ENCODE peak calls at places on chromosomes 12 and 14, in nine cellular contexts. One of them, this sample, is unnamed.
A peak's percentile ranks its signal among the peaks of the same experiment; 100 is the strongest.

GRCh38 chr12:1929985-1930815 is 11.7 kb upstream of the CACNA2D4 start:
- DNase-seq in right lobe of liver: no peak
- DNase-seq in ovary: no peak
- DNase-seq in fibroblast of mammary gland: no peak
- DNase-seq in fibroblast of lung: no peak
- DNase-seq in osteoblast: peak; percentile 73
- DNase-seq in neural progenitor cell: no peak
- DNase-seq in tibial artery: no peak
- DNase-seq in AG09319: no peak
- DNase-seq in this sample: no peak

GRCh38 chr14:30906752-30907658 is 32.6 kb downstream of the COCH start:
- DNase-seq in tibial artery: no peak
- DNase-seq in osteoblast: no peak
- DNase-seq in fibroblast of lung: no peak
- DNase-seq in ovary: no peak
- DNase-seq in AG09319: no peak
- DNase-seq in neural progenitor cell: no peak
- DNase-seq in right lobe of liver: no peak
- DNase-seq in fibroblast of mammary gland: peak; percentile 27
- DNase-seq in this sample: no peak

GRCh38 chr14:67622675-67623074 is 3.0 kb downstream of the ARG2 start:
- DNase-seq in neural progenitor cell: peak; percentile 27
- DNase-seq in tibial artery: peak; percentile 46
- DNase-seq in AG09319: no peak
- DNase-seq in ovary: no peak
- DNase-seq in osteoblast: peak; percentile 92
- DNase-seq in right lobe of liver: no peak
- DNase-seq in fibroblast of lung: peak; percentile 85
- DNase-seq in fibroblast of mammary gland: peak; percentile 81
- DNase-seq in this sample: peak; percentile 81

GRCh38 chr12:13864081-13864673 is 117.2 kb downstream of the GRIN2B start:
- DNase-seq in neural progenitor cell: peak; percentile 81
- DNase-seq in osteoblast: peak; percentile 82
- DNase-seq in fibroblast of mammary gland: peak; percentile 70
- DNase-seq in AG09319: peak; percentile 12
- DNase-seq in tibial artery: peak; percentile 45
- DNase-seq in fibroblast of lung: peak; percentile 40
- DNase-seq in right lobe of liver: peak; percentile 79
- DNase-seq in ovary: peak; percentile 32
- DNase-seq in this sample: peak; percentile 21

GRCh38 chr12:11580125-11580751 is 69.2 kb upstream of the ETV6 start:
- DNase-seq in right lobe of liver: no peak
- DNase-seq in ovary: no peak
- DNase-seq in neural progenitor cell: no peak
- DNase-seq in AG09319: peak; percentile 73
- DNase-seq in osteoblast: peak; percentile 90
- DNase-seq in fibroblast of lung: peak; percentile 89
- DNase-seq in fibroblast of mammary gland: peak; percentile 74
- DNase-seq in tibial artery: peak; percentile 42
- DNase-seq in this sample: peak; percentile 90

GRCh38 chr12:7749442-7749841 is 2.3 kb upstream of the CLEC4C start:
- DNase-seq in fibroblast of mammary gland: no peak
- DNase-seq in fibroblast of lung: no peak
- DNase-seq in right lobe of liver: no peak
- DNase-seq in tibial artery: no peak
- DNase-seq in neural progenitor cell: no peak
- DNase-seq in ovary: no peak
- DNase-seq in osteoblast: no peak
- DNase-seq in AG09319: no peak
- DNase-seq in this sample: no peak

GRCh38 chr14:104688755-104689619 is at the start of gene INF2:
- DNase-seq in osteoblast: peak; percentile 100
- DNase-seq in tibial artery: no peak
- DNase-seq in neural progenitor cell: peak; percentile 80
- DNase-seq in AG09319: no peak
- DNase-seq in fibroblast of lung: peak; percentile 56
- DNase-seq in right lobe of liver: peak; percentile 81
- DNase-seq in fibroblast of mammary gland: peak; percentile 47
- DNase-seq in ovary: peak; percentile 66
- DNase-seq in this sample: no peak

GRCh38 chr12:501722-502447 is 42.1 kb downstream of the B4GALNT3 start:
- DNase-seq in neural progenitor cell: no peak
- DNase-seq in osteoblast: no peak
- DNase-seq in right lobe of liver: no peak
- DNase-seq in tibial artery: no peak
- DNase-seq in fibroblast of lung: no peak
- DNase-seq in fibroblast of mammary gland: no peak
- DNase-seq in ovary: no peak
- DNase-seq in AG09319: no peak
- DNase-seq in this sample: no peak

GRCh38 chr12:47102845-47103666 is 23.3 kb upstream of the AMIGO2 start:
- DNase-seq in tibial artery: no peak
- DNase-seq in fibroblast of mammary gland: peak; percentile 88
- DNase-seq in AG09319: peak; percentile 93
- DNase-seq in ovary: peak; percentile 66
- DNase-seq in right lobe of liver: no peak
- DNase-seq in fibroblast of lung: peak; percentile 87
- DNase-seq in neural progenitor cell: no peak
- DNase-seq in osteoblast: no peak
- DNase-seq in this sample: peak; percentile 98

GRCh38 chr12:24304285-24304684 is 354.8 kb upstream of the SOX5 start:
- DNase-seq in fibroblast of mammary gland: no peak
- DNase-seq in neural progenitor cell: no peak
- DNase-seq in AG09319: no peak
- DNase-seq in ovary: no peak
- DNase-seq in tibial artery: no peak
- DNase-seq in fibroblast of lung: no peak
- DNase-seq in right lobe of liver: no peak
- DNase-seq in osteoblast: no peak
- DNase-seq in this sample: no peak
- TF ChIP-seq CTCF in fibroblast of mammary gland: no peak
- TF ChIP-seq CTCF in neural progenitor cell: no peak
- TF ChIP-seq CTCF in AG09319: no peak
- TF ChIP-seq CTCF in ovary: no peak
- TF ChIP-seq CTCF in tibial artery: no peak
- TF ChIP-seq CTCF in fibroblast of lung: no peak
- TF ChIP-seq CTCF in right lobe of liver: no peak
- TF ChIP-seq CTCF in osteoblast: no peak
- TF ChIP-seq CTCF in this sample: no peak

GRCh38 chr14:71309756-71310155 is 402.5 kb downstream of the PCNX1 start:
- DNase-seq in right lobe of liver: no peak
- DNase-seq in AG09319: no peak
- DNase-seq in ovary: no peak
- DNase-seq in fibroblast of lung: no peak
- DNase-seq in neural progenitor cell: no peak
- DNase-seq in fibroblast of mammary gland: peak; percentile 15
- DNase-seq in osteoblast: no peak
- DNase-seq in tibial artery: no peak
- DNase-seq in this sample: no peak
- TF ChIP-seq CTCF in right lobe of liver: peak; percentile 56
- TF ChIP-seq CTCF in AG09319: no peak
- TF ChIP-seq CTCF in ovary: no peak
- TF ChIP-seq CTCF in fibroblast of lung: no peak
- TF ChIP-seq CTCF in neural progenitor cell: peak; percentile 32
- TF ChIP-seq CTCF in fibroblast of mammary gland: peak; percentile 28
- TF ChIP-seq CTCF in osteoblast: peak; percentile 34
- TF ChIP-seq CTCF in tibial artery: no peak
- TF ChIP-seq CTCF in this sample: peak; percentile 48

DNA sequence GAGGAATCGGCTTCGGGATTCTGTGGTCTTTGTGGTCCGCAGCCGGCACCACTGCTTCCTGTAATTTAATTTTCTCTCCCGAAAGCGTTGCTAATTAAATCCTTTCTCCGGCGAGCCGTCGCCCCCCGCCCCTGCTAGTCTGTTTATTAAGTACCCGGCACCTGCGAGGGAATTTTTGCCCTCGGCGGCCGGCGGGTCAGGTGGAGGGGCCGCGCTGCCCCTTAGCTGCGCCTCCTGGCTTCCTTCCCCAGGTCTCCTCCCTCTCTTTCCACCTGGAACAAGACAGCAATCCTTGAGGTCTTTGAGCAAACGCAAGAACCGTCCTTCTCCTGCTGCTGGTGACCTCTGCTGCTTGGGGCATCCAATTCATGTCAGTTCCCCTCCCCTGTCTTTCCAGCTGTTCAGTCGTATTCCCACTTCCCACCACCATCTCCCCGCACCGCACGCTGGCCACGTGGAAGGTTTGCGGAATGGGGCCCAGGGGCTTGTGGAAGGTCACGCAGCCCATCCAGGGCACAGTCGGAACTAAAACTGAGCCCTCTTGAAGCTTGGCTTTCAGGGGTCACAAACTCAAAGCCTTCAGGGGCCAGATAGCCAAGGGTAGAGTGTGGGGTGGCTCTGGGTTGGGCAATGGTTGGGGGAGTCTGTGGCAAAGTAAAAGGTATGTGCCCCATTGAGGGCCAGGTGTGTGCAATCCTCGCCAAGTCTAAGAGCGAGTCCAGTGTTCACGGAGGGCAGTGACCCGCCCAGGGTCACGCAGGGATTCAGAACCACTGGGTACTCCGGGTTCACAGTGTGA is 16.1 kb downstream of the ZDHHC22 start:
- DNase-seq in AG09319: no peak
- DNase-seq in osteoblast: peak; percentile 32
- DNase-seq in ovary: no peak
- DNase-seq in fibroblast of mammary gland: no peak
- DNase-seq in tibial artery: no peak
- DNase-seq in neural progenitor cell: peak; percentile 38
- DNase-seq in right lobe of liver: no peak
- DNase-seq in fibroblast of lung: no peak
- DNase-seq in this sample: no peak
- TF ChIP-seq CTCF in AG09319: no peak
- TF ChIP-seq CTCF in osteoblast: no peak
- TF ChIP-seq CTCF in ovary: no peak
- TF ChIP-seq CTCF in fibroblast of mammary gland: no peak
- TF ChIP-seq CTCF in tibial artery: no peak
- TF ChIP-seq CTCF in neural progenitor cell: peak; percentile 32
- TF ChIP-seq CTCF in right lobe of liver: no peak
- TF ChIP-seq CTCF in fibroblast of lung: no peak
- TF ChIP-seq CTCF in this sample: peak; percentile 15

GRCh38 chr12:132621657-132622435 is 3.3 kb downstream of the P2RX2 start:
- DNase-seq in fibroblast of mammary gland: no peak
- DNase-seq in AG09319: no peak
- DNase-seq in fibroblast of lung: no peak
- DNase-seq in right lobe of liver: no peak
- DNase-seq in osteoblast: peak; percentile 80
- DNase-seq in tibial artery: no peak
- DNase-seq in neural progenitor cell: no peak
- DNase-seq in ovary: no peak
- DNase-seq in this sample: no peak
- TF ChIP-seq CTCF in fibroblast of mammary gland: no peak
- TF ChIP-seq CTCF in AG09319: no peak
- TF ChIP-seq CTCF in fibroblast of lung: no peak
- TF ChIP-seq CTCF in right lobe of liver: no peak
- TF ChIP-seq CTCF in osteoblast: no peak
- TF ChIP-seq CTCF in tibial artery: no peak
- TF ChIP-seq CTCF in neural progenitor cell: no peak
- TF ChIP-seq CTCF in ovary: no peak
- TF ChIP-seq CTCF in this sample: no peak

GRCh38 chr12:53005215-53005985 is 856 bp upstream of the EIF4B start:
- DNase-seq in AG09319: no peak
- DNase-seq in fibroblast of mammary gland: no peak
- DNase-seq in neural progenitor cell: peak; percentile 65
- DNase-seq in ovary: peak; percentile 28
- DNase-seq in right lobe of liver: peak; percentile 29
- DNase-seq in tibial artery: peak; percentile 32
- DNase-seq in fibroblast of lung: no peak
- DNase-seq in osteoblast: no peak
- DNase-seq in this sample: no peak

GRCh38 chr12:53006810-53007742 is 820 bp downstream of the EIF4B start:
- DNase-seq in fibroblast of lung: peak; percentile 57
- DNase-seq in AG09319: peak; percentile 30
- DNase-seq in osteoblast: peak; percentile 79
- DNase-seq in neural progenitor cell: peak; percentile 88
- DNase-seq in ovary: peak; percentile 66
- DNase-seq in tibial artery: peak; percentile 63
- DNase-seq in right lobe of liver: peak; percentile 84
- DNase-seq in fibroblast of mammary gland: peak; percentile 60
- DNase-seq in this sample: peak; percentile 43

GRCh38 chr12:53004178-53004577 is 2.1 kb upstream of the EIF4B start:
- DNase-seq in neural progenitor cell: peak; percentile 56
- DNase-seq in osteoblast: no peak
- DNase-seq in fibroblast of lung: peak; percentile 24
- DNase-seq in tibial artery: no peak
- DNase-seq in right lobe of liver: no peak
- DNase-seq in ovary: no peak
- DNase-seq in fibroblast of mammary gland: peak; percentile 67
- DNase-seq in AG09319: no peak
- DNase-seq in this sample: no peak

GRCh38 chr12:53004582-53004981 is 1.7 kb upstream of the EIF4B start:
- DNase-seq in fibroblast of mammary gland: peak; percentile 45
- DNase-seq in fibroblast of lung: peak; percentile 12
- DNase-seq in neural progenitor cell: peak; percentile 56
- DNase-seq in ovary: no peak
- DNase-seq in AG09319: no peak
- DNase-seq in tibial artery: no peak
- DNase-seq in osteoblast: no peak
- DNase-seq in right lobe of liver: no peak
- DNase-seq in this sample: no peak

DNA sequence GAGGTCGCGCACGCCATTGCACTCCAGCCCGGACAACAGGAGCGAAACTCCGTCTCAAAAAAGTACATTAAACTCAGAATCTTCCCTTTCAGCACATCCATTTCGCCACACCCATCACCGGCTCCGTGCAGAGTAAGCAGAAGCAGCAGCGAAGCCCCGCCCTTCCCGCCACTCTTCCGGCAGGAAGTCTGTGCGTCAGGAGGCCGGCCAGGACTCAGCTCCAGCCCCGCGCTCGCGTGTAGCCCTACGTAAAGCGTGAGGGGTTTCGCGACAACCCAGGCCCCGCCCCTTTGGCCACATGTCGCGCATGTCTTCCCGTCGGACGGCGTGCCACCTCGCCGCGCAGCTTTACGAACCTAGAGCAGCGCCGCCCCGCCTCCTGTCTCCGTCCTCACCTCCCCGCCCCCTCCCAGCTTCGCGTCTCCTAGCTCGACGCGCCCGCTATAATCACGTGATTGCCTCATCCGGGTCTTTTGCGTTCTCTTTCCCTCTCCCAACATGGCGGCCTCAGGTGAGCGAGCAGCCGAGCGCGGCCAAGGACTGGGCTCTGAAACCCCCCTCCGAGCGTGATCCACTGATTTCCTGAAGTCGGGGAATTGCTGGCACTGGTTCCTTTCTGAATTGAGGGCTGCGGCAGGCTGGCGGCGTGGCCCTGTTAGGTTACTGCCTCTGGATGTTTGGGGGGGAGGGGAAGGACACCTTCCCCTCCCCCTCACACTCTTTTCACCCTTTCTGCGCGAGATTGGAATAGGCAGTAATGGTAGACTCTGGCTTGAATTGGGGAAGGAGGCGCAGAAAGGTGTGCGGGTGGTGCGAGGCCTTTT is at the start of gene EIF4B:
- DNase-seq in fibroblast of mammary gland: peak; percentile 99
- DNase-seq in AG09319: peak; percentile 99
- DNase-seq in fibroblast of lung: peak; percentile 100
- DNase-seq in ovary: peak; percentile 100
- DNase-seq in right lobe of liver: peak; percentile 100
- DNase-seq in tibial artery: peak; percentile 100
- DNase-seq in neural progenitor cell: peak; percentile 100
- DNase-seq in osteoblast: peak; percentile 95
- DNase-seq in this sample: peak; percentile 99
- TF ChIP-seq CTCF in fibroblast of mammary gland: no peak
- TF ChIP-seq CTCF in AG09319: no peak
- TF ChIP-seq CTCF in fibroblast of lung: no peak
- TF ChIP-seq CTCF in ovary: peak; percentile 13
- TF ChIP-seq CTCF in right lobe of liver: no peak
- TF ChIP-seq CTCF in tibial artery: no peak
- TF ChIP-seq CTCF in neural progenitor cell: no peak
- TF ChIP-seq CTCF in osteoblast: no peak
- TF ChIP-seq CTCF in this sample: no peak

This sample was measured in HFFc6.